ENCODE peak calls at places on chromosomes 2 and 18, in four cellular contexts. A is HepG2, K is GM12878, J is H1. E is an unnamed sample.

GRCh38 chr2:86330015-86330414 is 7.4 kb downstream of the REEP1 start:
- DNase-seq in A (no peak), K (no peak), J (no peak), E (no peak)

GRCh38 chr2:220504890-220505564 is 877.6 kb downstream of the SLC4A3 start:
- DNase-seq in A (peak), K (no peak), J (no peak), E (no peak)

GRCh38 chr2:182952741-182953450 is 85.4 kb downstream of the NCKAP1 start:
- DNase-seq in A (no peak), K (no peak), J (no peak), E (no peak)

GRCh38 chr18:56358608-56359007 is 279.8 kb downstream of the TXNL1 start:
- DNase-seq in A (no peak), K (no peak), J (no peak), E (no peak)

GRCh38 chr2:40371525-40372277 is 80.2 kb downstream of the SLC8A1 start:
- DNase-seq in A (no peak), K (no peak), J (peak), E (no peak)

GRCh38 chr2:122500316-122501105 is 745.1 kb downstream of the TSN start:
- DNase-seq in A (no peak), K (no peak), J (no peak), E (no peak)

GRCh38 chr2:134268265-134268664 is 14.4 kb downstream of the MGAT5 start:
- DNase-seq in A (no peak), K (no peak), J (no peak), E (no peak)

GRCh38 chr18:5879479-5879882 is 15.8 kb downstream of the TMEM200C start:
- DNase-seq in A (peak), K (no peak), J (no peak), E (no peak)

GRCh38 chr2:8546319-8547283 is 135.3 kb upstream of the ID2 start:
- DNase-seq in A (no peak), K (no peak), J (no peak), E (no peak)

GRCh38 chr2:220076734-220077133 is 449.3 kb downstream of the SLC4A3 start:
- DNase-seq in A (no peak), K (no peak), J (no peak), E (no peak)

GRCh38 chr18:34492652-34493051 is 217.4 kb upstream of the DTNA start:
- DNase-seq in A (peak), K (no peak), J (no peak), E (no peak)

GRCh38 chr2:66464930-66465637 is 30.2 kb downstream of the MEIS1 start:
- DNase-seq in A (no peak), K (no peak), J (no peak), E (peak)

GRCh38 chr2:101440127-101440738 is 34.7 kb downstream of the RFX8 start:
- DNase-seq in A (peak), K (no peak), J (no peak), E (peak)

GRCh38 chr2:132623096-132623839 is 46.7 kb downstream of the LYPD1 start:
- DNase-seq in A (no peak), K (no peak), J (no peak), E (no peak)

GRCh38 chr2:200379481-200380120 is 73.1 kb downstream of the SPATS2L start:
- DNase-seq in A (no peak), K (no peak), J (no peak), E (no peak)

GRCh38 chr18:54607213-54607934 is 16.3 kb downstream of the DYNAP start:
- DNase-seq in A (peak), K (no peak), J (peak), E (no peak)

GRCh38 chr18:54606835-54607212 is 15.8 kb downstream of the DYNAP start:
- DNase-seq in A (no peak), K (no peak), J (no peak), E (no peak)

GRCh38 chr18:54604211-54604610 is 13.2 kb downstream of the DYNAP start:
- DNase-seq in A (no peak), K (no peak), J (no peak), E (no peak)

GRCh38 chr18:54611819-54612218 is 20.8 kb downstream of the DYNAP start:
- DNase-seq in A (no peak), K (no peak), J (no peak), E (no peak)

DNA sequence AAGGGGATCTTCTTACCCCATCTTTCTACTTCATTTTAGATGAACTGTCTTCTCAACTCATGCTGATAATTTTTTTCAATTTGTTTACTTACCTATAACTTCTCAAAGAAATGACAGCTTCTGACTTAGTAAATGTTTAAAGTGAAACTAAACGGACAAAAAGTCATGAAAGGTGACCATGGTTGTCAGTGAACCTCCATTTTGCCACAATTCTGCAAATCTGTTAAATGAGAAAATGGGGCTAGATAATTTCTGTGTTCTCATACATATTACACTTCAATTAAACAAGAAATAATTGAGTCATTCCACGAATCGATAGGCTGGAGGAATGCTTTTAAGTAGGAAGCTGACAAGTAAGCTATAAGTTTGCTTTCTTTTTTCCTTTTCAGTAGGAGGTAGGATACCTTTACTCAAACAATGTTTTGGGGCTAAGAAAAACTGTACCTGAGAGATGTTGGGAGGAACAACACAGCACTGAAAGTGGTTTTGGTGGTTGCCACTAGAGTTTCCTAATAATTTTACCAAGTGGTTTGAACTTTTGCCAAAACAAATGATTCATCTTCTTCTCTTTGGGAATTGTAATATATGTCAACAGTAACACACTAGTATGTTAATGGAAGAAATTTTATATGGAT is 17.1 kb downstream of the DYNAP start:
- DNase-seq in A (no peak), K (no peak), J (no peak), E (no peak)
- TF ChIP-seq SP1 in A (no peak), K (no peak), J (no peak), E (no peak)

GRCh38 chr2:179031731-179032408 is 18.1 kb downstream of the CCDC141 start:
- DNase-seq in A (no peak), K (peak), J (no peak), E (no peak)

GRCh38 chr2:179037807-179038206 is 12.1 kb downstream of the CCDC141 start:
- DNase-seq in A (no peak), K (no peak), J (no peak), E (no peak)

GRCh38 chr2:179036353-179036905 is 13.5 kb downstream of the CCDC141 start:
- DNase-seq in A (no peak), K (no peak), J (no peak), E (no peak)
- TF ChIP-seq CHD2 in A (no peak), K (no peak), J (no peak), E (no peak)

GRCh38 chr2:46909771-46910419 is 5.7 kb downstream of the MCFD2 start:
- DNase-seq in A (peak), K (peak), J (no peak), E (no peak)
- TF ChIP-seq HDAC2 in A (peak), K (no peak), J (no peak), E (no peak)

DNA sequence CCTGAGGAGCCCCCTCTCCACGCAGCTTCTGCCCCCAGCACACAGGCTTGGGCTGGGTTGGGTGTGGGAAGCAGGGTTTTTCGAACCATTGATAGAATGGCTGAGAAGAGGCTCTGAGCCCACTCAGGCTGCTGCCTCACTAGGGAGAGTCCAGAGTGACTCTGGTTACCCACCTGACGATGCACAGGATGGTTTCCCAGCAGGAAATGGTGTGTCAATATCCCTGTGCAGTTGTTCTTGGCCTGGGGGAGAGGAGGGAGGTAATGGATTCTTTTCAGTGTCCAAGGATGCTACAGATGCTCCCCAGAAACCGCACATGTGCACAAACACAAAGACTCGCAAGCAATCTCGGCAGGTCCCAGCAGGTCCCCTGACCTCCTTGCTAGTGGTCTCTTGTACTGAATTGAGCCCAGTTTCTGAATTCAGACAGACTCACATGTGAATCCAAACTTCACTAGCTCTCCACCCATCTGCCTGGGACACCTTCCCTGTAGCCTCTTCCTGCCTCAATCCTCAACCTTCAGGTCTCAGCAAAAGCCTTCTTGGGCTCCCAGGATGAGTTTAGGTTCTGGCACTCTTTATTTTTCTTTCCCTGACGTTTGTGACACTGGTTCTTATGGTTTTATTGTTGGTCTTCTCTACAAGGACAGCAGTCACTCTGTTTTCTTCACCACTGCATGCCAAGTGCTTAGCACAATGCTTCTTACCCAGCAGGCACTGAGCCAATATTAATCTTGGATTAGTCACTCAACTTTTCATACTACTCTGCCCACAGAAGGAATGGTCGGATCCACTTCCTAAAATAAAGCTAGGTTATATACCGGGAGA is 186.0 kb downstream of the MYCN start:
- DNase-seq in A (no peak), K (no peak), J (no peak), E (no peak)
- TF ChIP-seq SP1 in A (no peak), K (no peak), J (no peak), E (no peak)

DNA sequence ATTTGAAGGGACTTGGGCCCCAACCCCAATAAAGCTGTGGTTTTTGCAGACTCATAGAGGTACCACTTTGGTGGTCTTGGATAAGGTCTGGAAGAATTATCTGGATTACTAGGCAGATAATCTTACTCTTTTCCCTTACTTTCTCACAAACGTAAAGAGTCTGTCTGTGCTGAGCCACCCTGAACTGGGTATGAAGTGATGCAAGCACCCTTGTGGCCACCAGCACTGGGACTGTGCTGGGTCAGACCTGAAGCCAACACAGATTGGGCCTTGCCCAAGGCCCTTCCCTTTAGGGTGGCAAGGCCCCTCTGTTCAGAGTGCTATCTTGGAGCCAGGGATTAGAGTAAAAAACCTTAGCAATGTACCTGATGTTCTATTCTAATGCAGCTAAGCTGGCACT is 827.0 kb upstream of the RAB6C start:
- DNase-seq in A (no peak), K (no peak), J (no peak), E (no peak)
- TF ChIP-seq CHD2 in A (no peak), K (no peak), J (no peak), E (no peak)